ENCODE peak calls at places on chromosome 1, in five cellular contexts. J, G, X, V and T are unnamed samples.

GRCh38 chr1:207049974-207050391 is 1.0 kb downstream of the YOD1 start:
- DNase-seq in J (peak; percentile 82), G (no peak), X (peak; percentile 54), V (peak; percentile 31), T (no peak)

GRCh38 chr1:23562138-23562819 is 3.0 kb upstream of the ID3 start:
- DNase-seq in J (peak; percentile 94), G (peak; percentile 91), X (peak; percentile 96), V (no peak), T (no peak)

GRCh38 chr1:228218513-228219244 is 10.8 kb downstream of the OBSCN start:
- DNase-seq in J (no peak), G (no peak), X (no peak), V (no peak), T (no peak)

GRCh38 chr1:25245809-25246599 is 1.2 kb downstream of the RSRP1 start:
- DNase-seq in J (peak; percentile 44), G (no peak), X (no peak), V (no peak), T (no peak)

GRCh38 chr1:233480198-233480597 is 133.7 kb upstream of the KCNK1 start:
- DNase-seq in J (peak; percentile 23), G (no peak), X (no peak), V (no peak), T (no peak)

GRCh38 chr1:155169541-155169940 is 3.6 kb downstream of the KRTCAP2 start:
- DNase-seq in J (no peak), G (no peak), X (peak; percentile 11), V (no peak), T (no peak)

GRCh38 chr1:228309548-228310067 is 97.0 kb downstream of the TRIM11 start:
- DNase-seq in J (no peak), G (no peak), X (peak; percentile 12), V (no peak), T (no peak)

GRCh38 chr1:110620250-110620615 is 14.1 kb upstream of the KCNA2 start:
- DNase-seq in J (no peak), G (no peak), X (no peak), V (no peak), T (no peak)

GRCh38 chr1:206823725-206824124 is 41.7 kb upstream of the IL20 start:
- DNase-seq in J (no peak), G (no peak), X (no peak), V (no peak), T (no peak)

GRCh38 chr1:154819628-154820590 is 50.2 kb downstream of the KCNN3 start:
- DNase-seq in J (peak; percentile 48), G (peak; percentile 11), X (no peak), V (no peak), T (no peak)

GRCh38 chr1:10965621-10966226 is 46.7 kb upstream of the TARDBP start:
- DNase-seq in J (no peak), G (peak; percentile 28), X (peak; percentile 47), V (no peak), T (no peak)

GRCh38 chr1:224784606-224785328 is 144.7 kb upstream of the DNAH14 start:
- DNase-seq in J (peak; percentile 20), G (no peak), X (no peak), V (no peak), T (no peak)

GRCh38 chr1:63073530-63074306 is 248.6 kb upstream of the FOXD3 start:
- DNase-seq in J (no peak), G (no peak), X (no peak), V (no peak), T (no peak)

GRCh38 chr1:6998267-6998666 is 213.0 kb downstream of the CAMTA1 start:
- DNase-seq in J (peak; percentile 37), G (peak; percentile 4), X (no peak), V (no peak), T (no peak)

GRCh38 chr1:119345398-119345797 is 23.2 kb upstream of the HAO2 start:
- DNase-seq in J (no peak), G (no peak), X (no peak), V (no peak), T (no peak)

GRCh38 chr1:35264035-35264434 is 4.5 kb upstream of the ZMYM4 start:
- DNase-seq in J (no peak), G (no peak), X (no peak), V (no peak), T (no peak)

GRCh38 chr1:162753001-162753658 is 37.4 kb upstream of the HSD17B7 start:
- DNase-seq in J (no peak), G (no peak), X (no peak), V (no peak), T (no peak)

GRCh38 chr1:65527672-65528071 is 107.2 kb downstream of the LEPR start:
- DNase-seq in J (no peak), G (no peak), X (no peak), V (no peak), T (no peak)

GRCh38 chr1:240491156-240491555 is 120.8 kb downstream of the GREM2 start:
- DNase-seq in J (peak; percentile 91), G (no peak), X (no peak), V (no peak), T (no peak)

GRCh38 chr1:49297783-49298182 is 521.1 kb upstream of the BEND5 start:
- DNase-seq in J (no peak), G (no peak), X (no peak), V (no peak), T (no peak)

GRCh38 chr1:21894034-21894881 is 42.9 kb downstream of the HSPG2 start:
- DNase-seq in J (no peak), G (no peak), X (no peak), V (no peak), T (no peak)

GRCh38 chr1:18643154-18644012 is 12.7 kb downstream of the PAX7 start:
- DNase-seq in J (peak; percentile 26), G (no peak), X (no peak), V (no peak), T (no peak)

GRCh38 chr1:85203573-85204169 is 2.9 kb upstream of the SYDE2 start:
- DNase-seq in J (peak; percentile 81), G (no peak), X (no peak), V (no peak), T (no peak)

GRCh38 chr1:185157599-185158469 is 867 bp downstream of the SWT1 start:
- DNase-seq in J (peak; percentile 5), G (no peak), X (peak; percentile 24), V (no peak), T (no peak)

GRCh38 chr1:109618614-109619404 is 607 bp downstream of the GNAT2 start:
- DNase-seq in J (no peak), G (no peak), X (no peak), V (no peak), T (no peak)

GRCh38 chr1:180503274-180503862 is 991 bp upstream of the ACBD6 start:
- DNase-seq in J (peak; percentile 21), G (no peak), X (no peak), V (no peak), T (no peak)

GRCh38 chr1:106266786-106267185 is 789.7 kb upstream of the PRMT6 start:
- DNase-seq in J (no peak), G (no peak), X (no peak), V (no peak), T (no peak)

GRCh38 chr1:157496121-157496526 is 56.2 kb downstream of the FCRL5 start:
- DNase-seq in J (peak; percentile 84), G (peak; percentile 28), X (peak; percentile 47), V (peak; percentile 11), T (no peak)

GRCh38 chr1:52059326-52059725 is 3.2 kb downstream of the BTF3L4 start:
- DNase-seq in J (peak; percentile 57), G (no peak), X (no peak), V (no peak), T (no peak)

GRCh38 chr1:103106426-103107321 is 1.6 kb downstream of the COL11A1 start:
- DNase-seq in J (peak; percentile 70), G (peak; percentile 5), X (peak; percentile 35), V (no peak), T (no peak)
- TF ChIP-seq CTCF in J (peak; percentile 75), G (peak; percentile 64), X (peak; percentile 64), V (no peak), T (no peak)

DNA sequence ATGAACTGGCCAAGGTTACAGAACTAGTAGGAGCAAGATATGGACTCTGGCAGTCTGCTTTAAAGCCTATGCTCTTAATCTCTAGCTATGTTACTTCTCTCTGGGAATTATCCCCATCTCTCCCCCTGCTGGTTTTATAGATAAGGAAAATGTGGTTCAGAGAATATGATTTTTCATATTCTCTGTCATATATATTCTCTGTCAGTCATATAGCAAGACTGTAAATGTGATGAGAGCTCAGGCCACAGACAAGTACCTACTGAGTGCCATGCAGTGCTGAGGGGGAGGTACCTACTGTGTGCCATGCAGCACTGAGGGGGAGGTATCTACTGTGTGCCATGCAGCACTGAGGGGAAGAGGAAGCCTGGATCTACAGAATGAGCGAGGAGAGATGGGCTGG is 220.3 kb upstream of the FGGY start:
- DNase-seq in J (peak; percentile 33), G (no peak), X (no peak), V (no peak), T (no peak)
- TF ChIP-seq CTCF in J (peak; percentile 53), G (peak; percentile 52), X (peak; percentile 47), V (no peak), T (no peak)

GRCh38 chr1:66927528-66927927 is 2.7 kb downstream of the MIER1 start:
- DNase-seq in J (no peak), G (no peak), X (no peak), V (no peak), T (no peak)

GRCh38 chr1:66929289-66929688 is 4.5 kb downstream of the MIER1 start:
- DNase-seq in J (peak; percentile 22), G (no peak), X (no peak), V (no peak), T (no peak)

GRCh38 chr1:66925944-66926343 is 1.2 kb downstream of the MIER1 start:
- DNase-seq in J (no peak), G (no peak), X (no peak), V (no peak), T (no peak)

GRCh38 chr1:66924756-66925557 is at the start of the genes DNAI4 and MIER1:
- DNase-seq in J (peak; percentile 98), G (peak; percentile 99), X (peak; percentile 98), V (peak; percentile 93), T (peak; percentile 95)

DNA sequence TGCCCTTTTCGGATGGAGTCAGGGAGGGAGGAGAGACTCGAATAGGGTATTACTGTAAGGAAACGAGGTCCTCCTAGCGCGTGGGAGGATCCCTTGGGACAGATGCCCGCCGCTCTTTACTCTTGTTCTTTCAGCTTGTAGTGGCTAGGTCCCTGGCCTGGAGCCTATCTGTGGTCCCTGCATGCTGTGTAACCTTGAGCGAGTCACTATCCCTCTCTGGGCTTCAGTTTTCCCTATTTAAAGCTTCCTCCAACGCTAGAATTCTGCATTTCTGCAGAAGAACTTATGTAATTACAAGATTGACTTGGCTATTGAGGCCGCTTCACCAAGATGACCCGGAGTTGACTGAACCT is 744 bp downstream of the MIER1 start:
- DNase-seq in J (no peak), G (no peak), X (no peak), V (no peak), T (no peak)
- TF ChIP-seq CTCF in J (no peak), G (no peak), X (no peak), V (no peak), T (no peak)

GRCh38 chr1:70142120-70142519 is 63.3 kb downstream of the LRRC40 start:
- DNase-seq in J (peak; percentile 43), G (no peak), X (no peak), V (no peak), T (no peak)

GRCh38 chr1:70146488-70146887 is 58.9 kb downstream of the LRRC40 start:
- DNase-seq in J (peak; percentile 78), G (no peak), X (no peak), V (no peak), T (no peak)

GRCh38 chr1:70140894-70141293 is 64.5 kb downstream of the LRRC40 start:
- DNase-seq in J (no peak), G (no peak), X (no peak), V (no peak), T (no peak)

GRCh38 chr1:70140343-70140742 is 65.0 kb downstream of the LRRC40 start:
- DNase-seq in J (no peak), G (no peak), X (peak; percentile 40), V (no peak), T (no peak)

GRCh38 chr1:70143052-70143659 is 62.2 kb downstream of the LRRC40 start:
- DNase-seq in J (peak; percentile 22), G (no peak), X (no peak), V (no peak), T (no peak)
- TF ChIP-seq CTCF in J (peak; percentile 52), G (peak; percentile 37), X (peak; percentile 30), V (no peak), T (no peak)